ENCODE peak calls at places on chromosomes 13 and 19, in eight cellular contexts. A is pancreas; W is lower lobe of right lung; P is PC-3; J is endodermal cell; K is OCI-LY7; Y is H9; C is CD8-positive, alpha-beta T cell. S is an unnamed sample.

GRCh38 chr13:41268764-41269163 is 5.4 kb upstream of the MTRF1 start:
- DNase-seq in A (no peak), W (no peak), P (peak), J (no peak), K (peak), Y (no peak), C (no peak), S (peak)

GRCh38 chr19:39408392-39409206 is 2.0 kb downstream of the ZFP36 start:
- DNase-seq in A (no peak), W (no peak), P (peak), J (peak), K (no peak), Y (no peak), C (no peak), S (peak)

GRCh38 chr19:18171605-18172327 is 1.8 kb upstream of the IFI30 start:
- DNase-seq in A (no peak), W (peak), P (no peak), J (no peak), K (no peak), Y (no peak), C (no peak), S (no peak)

GRCh38 chr13:112247471-112248405 is 128.4 kb upstream of the SPACA7 start:
- DNase-seq in A (peak), W (no peak), P (no peak), J (peak), K (no peak), Y (no peak), C (no peak), S (no peak)

GRCh38 chr19:48907671-48908070 is 7.6 kb downstream of the NUCB1 start:
- DNase-seq in A (no peak), W (peak), P (no peak), J (no peak), K (no peak), Y (no peak), C (no peak), S (no peak)

GRCh38 chr13:48615017-48615416 is 38.7 kb upstream of the CYSLTR2 start:
- DNase-seq in A (no peak), W (no peak), P (no peak), J (no peak), K (no peak), Y (no peak), C (no peak), S (peak)

GRCh38 chr13:33125821-33126570 is 109.8 kb downstream of the KL start:
- DNase-seq in A (no peak), W (no peak), P (peak), J (peak), K (no peak), Y (peak), C (no peak), S (peak)

GRCh38 chr19:6288737-6289136 is 9.0 kb upstream of the MLLT1 start:
- DNase-seq in A (no peak), W (no peak), P (no peak), J (no peak), K (no peak), Y (no peak), C (no peak), S (no peak)

GRCh38 chr13:44399045-44399444 is 25.4 kb downstream of the SERP2 start:
- DNase-seq in A (no peak), W (no peak), P (no peak), J (no peak), K (no peak), Y (no peak), C (no peak), S (no peak)

GRCh38 chr19:55495646-55496349 is 7.6 kb downstream of the SSC5D start:
- DNase-seq in A (no peak), W (peak), P (peak), J (peak), K (no peak), Y (peak), C (no peak), S (no peak)

GRCh38 chr19:48394331-48395169 is 1.1 kb downstream of the GRIN2D start:
- DNase-seq in A (peak), W (no peak), P (no peak), J (no peak), K (no peak), Y (peak), C (no peak), S (no peak)

GRCh38 chr13:19575230-19575629 is 13.9 kb upstream of the TPTE2 start:
- DNase-seq in A (no peak), W (no peak), P (no peak), J (no peak), K (no peak), Y (no peak), C (no peak), S (no peak)

GRCh38 chr19:12828494-12828893 is 5.9 kb downstream of the RTBDN start:
- DNase-seq in A (no peak), W (no peak), P (peak), J (peak), K (peak), Y (peak), C (no peak), S (no peak)

GRCh38 chr13:44583126-44583525 is 7.0 kb upstream of the TSC22D1 start:
- DNase-seq in A (no peak), W (no peak), P (no peak), J (no peak), K (no peak), Y (no peak), C (no peak), S (no peak)

GRCh38 chr19:29942404-29943261 is 594 bp downstream of the URI1 start:
- DNase-seq in A (peak), W (peak), P (peak), J (peak), K (peak), Y (peak), C (peak), S (peak)

GRCh38 chr13:72920097-72920496 is 138.2 kb downstream of the PIBF1 start:
- DNase-seq in A (no peak), W (no peak), P (no peak), J (no peak), K (no peak), Y (no peak), C (no peak), S (no peak)

GRCh38 chr13:36875431-36875830 is 44.6 kb downstream of the SMAD9 start:
- DNase-seq in A (no peak), W (no peak), P (no peak), J (no peak), K (no peak), Y (no peak), C (no peak), S (no peak)

GRCh38 chr13:71864094-71864980 is 2.7 kb downstream of the DACH1 start:
- DNase-seq in A (peak), W (peak), P (no peak), J (no peak), K (no peak), Y (peak), C (no peak), S (peak)
- H3K27ac ChIP-seq in A (peak), W (peak), P (no peak), J (peak), K (no peak), Y (no peak), C (no peak), S (no peak)

DNA sequence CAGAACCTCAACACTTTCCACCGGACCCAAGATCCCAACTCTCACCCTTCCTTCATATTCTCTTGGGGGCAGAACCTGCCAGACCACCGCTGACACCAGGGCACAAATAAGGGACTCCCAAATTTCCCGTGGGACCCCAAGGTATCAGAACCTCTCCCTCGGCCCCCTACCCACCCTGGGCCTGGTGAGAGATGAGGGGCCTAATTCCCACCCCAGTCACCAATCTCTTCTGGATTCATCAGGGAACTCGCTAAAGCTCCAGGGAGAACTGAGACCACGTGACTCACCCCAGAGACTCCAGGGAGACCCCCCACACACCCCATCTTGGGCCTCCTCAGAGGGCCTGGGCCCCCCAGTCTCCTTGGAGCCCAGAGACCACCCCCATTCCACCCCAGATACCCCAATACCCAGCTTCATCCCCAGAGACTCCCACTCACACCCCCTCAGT is 1.8 kb downstream of the LMNB2 start:
- DNase-seq in A (no peak), W (no peak), P (no peak), J (no peak), K (no peak), Y (no peak), C (no peak), S (no peak)
- H3K27ac ChIP-seq in A (no peak), W (no peak), P (no peak), J (no peak), K (peak), Y (no peak), C (no peak), S (no peak)

DNA sequence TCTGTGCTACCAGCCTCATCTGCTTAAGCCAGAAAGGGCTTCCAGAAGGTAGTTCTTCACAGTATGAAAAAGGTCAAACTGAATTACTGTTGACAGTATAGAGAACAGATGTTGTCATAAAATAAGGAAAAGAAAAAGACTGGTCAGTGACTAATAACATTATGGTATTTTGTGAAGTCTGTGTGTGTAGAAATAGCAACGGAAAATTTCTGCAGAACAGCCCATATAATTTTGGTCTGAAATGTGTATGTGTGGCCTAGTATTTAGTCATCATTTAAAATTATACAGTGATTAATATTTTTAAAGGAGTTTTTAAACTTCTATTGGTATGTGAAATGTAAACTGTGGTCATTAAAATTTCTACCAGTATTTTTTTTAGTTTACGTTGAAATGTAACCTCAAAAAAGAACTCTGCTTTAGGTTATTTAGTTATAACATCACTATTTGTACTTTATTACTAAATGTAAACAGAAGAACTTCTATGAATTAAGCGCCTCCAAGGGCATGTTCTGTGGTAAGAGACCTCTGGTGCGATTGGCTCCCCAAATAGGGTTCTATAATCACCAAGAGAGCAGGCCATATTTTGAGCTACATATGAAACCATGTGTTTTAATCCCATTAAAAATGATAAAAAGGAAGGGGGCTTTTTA is 3.3 kb upstream of the GPR183 start:
- DNase-seq in A (no peak), W (no peak), P (peak), J (no peak), K (no peak), Y (no peak), C (no peak), S (peak)
- H3K27ac ChIP-seq in A (no peak), W (no peak), P (peak), J (no peak), K (no peak), Y (no peak), C (no peak), S (no peak)

GRCh38 chr19:41325640-41325946 is 15.6 kb downstream of the CCDC97 start:
- DNase-seq in A (no peak), W (no peak), P (no peak), J (no peak), K (no peak), Y (no peak), C (no peak), S (no peak)
- H3K27ac ChIP-seq in A (peak), W (peak), P (peak), J (peak), K (peak), Y (no peak), C (no peak), S (peak)

GRCh38 chr13:26971990-26972888 is 199.4 kb downstream of the USP12 start:
- DNase-seq in A (peak), W (peak), P (peak), J (peak), K (peak), Y (peak), C (no peak), S (no peak)
- H3K27ac ChIP-seq in A (no peak), W (no peak), P (no peak), J (no peak), K (no peak), Y (no peak), C (no peak), S (no peak)

GRCh38 chr13:98285317-98285716 is 108.2 kb upstream of the RNF113B start:
- DNase-seq in A (no peak), W (no peak), P (no peak), J (no peak), K (no peak), Y (no peak), C (no peak), S (no peak)

GRCh38 chr13:98285852-98286594 is 109.0 kb upstream of the RNF113B start:
- DNase-seq in A (no peak), W (no peak), P (no peak), J (no peak), K (no peak), Y (no peak), C (no peak), S (no peak)

GRCh38 chr13:98280176-98280510 is 103.1 kb upstream of the RNF113B start:
- DNase-seq in A (no peak), W (no peak), P (no peak), J (no peak), K (no peak), Y (no peak), C (no peak), S (no peak)

GRCh38 chr13:98286814-98287213 is 109.7 kb upstream of the RNF113B start:
- DNase-seq in A (no peak), W (no peak), P (no peak), J (no peak), K (no peak), Y (no peak), C (no peak), S (no peak)

GRCh38 chr13:98284677-98285076 is 107.6 kb upstream of the RNF113B start:
- DNase-seq in A (no peak), W (no peak), P (no peak), J (no peak), K (no peak), Y (no peak), C (no peak), S (no peak)
- H3K27ac ChIP-seq in A (no peak), W (no peak), P (no peak), J (peak), K (no peak), Y (no peak), C (no peak), S (no peak)

GRCh38 chr13:50693755-50694154 is 149.7 kb downstream of the DLEU7 start:
- DNase-seq in A (no peak), W (no peak), P (no peak), J (no peak), K (no peak), Y (no peak), C (no peak), S (no peak)
- H3K27ac ChIP-seq in A (no peak), W (peak), P (no peak), J (peak), K (no peak), Y (no peak), C (no peak), S (no peak)

GRCh38 chr19:51141181-51141580 is 920 bp upstream of the SIGLEC7 start:
- DNase-seq in A (no peak), W (no peak), P (no peak), J (peak), K (no peak), Y (no peak), C (no peak), S (no peak)

GRCh38 chr19:51138549-51138979 is 3.5 kb upstream of the SIGLEC7 start:
- DNase-seq in A (no peak), W (peak), P (no peak), J (peak), K (no peak), Y (no peak), C (no peak), S (no peak)

GRCh38 chr19:51140441-51140840 is 1.7 kb upstream of the SIGLEC7 start:
- DNase-seq in A (no peak), W (no peak), P (no peak), J (peak), K (no peak), Y (peak), C (no peak), S (no peak)

GRCh38 chr19:51137812-51138425 is 4.2 kb upstream of the SIGLEC7 start:
- DNase-seq in A (no peak), W (no peak), P (no peak), J (peak), K (no peak), Y (no peak), C (no peak), S (no peak)

DNA sequence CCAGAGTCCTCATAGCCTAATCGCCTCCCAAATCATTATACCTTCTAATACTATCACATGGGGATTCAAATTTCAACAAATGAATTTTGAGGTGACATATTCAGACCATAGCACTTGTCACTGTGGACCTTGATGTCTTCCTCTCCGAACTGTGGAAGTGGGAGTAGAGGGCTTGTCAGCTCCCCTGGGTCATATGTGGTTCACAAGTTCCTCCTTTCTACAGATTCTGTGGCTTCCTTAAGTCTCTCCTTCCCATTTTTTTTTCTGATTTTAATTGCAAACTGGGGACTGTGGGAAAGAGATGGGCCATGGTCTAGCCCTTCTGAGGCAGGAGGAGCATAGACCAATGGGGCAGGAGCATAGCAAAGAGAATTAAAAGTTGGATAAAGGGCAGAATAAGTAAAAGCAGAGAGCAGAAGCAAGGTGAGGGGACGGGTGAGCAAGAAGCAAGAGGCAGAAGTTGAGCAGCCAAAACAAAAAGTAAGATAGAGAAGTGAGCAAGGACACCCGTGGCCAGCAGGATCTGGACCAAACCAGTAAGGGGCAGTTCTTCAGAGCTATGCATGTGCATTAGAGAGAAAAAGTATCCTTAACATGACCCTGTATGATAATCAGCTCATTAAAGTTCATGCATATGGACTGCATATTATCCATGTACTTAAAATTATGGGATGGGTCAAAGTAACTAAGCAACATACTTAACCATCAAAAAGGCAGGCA is 2.6 kb upstream of the SIGLEC7 start:
- DNase-seq in A (no peak), W (no peak), P (no peak), J (peak), K (no peak), Y (no peak), C (no peak), S (no peak)
- H3K27ac ChIP-seq in A (no peak), W (peak), P (no peak), J (no peak), K (no peak), Y (no peak), C (no peak), S (no peak)

DNA sequence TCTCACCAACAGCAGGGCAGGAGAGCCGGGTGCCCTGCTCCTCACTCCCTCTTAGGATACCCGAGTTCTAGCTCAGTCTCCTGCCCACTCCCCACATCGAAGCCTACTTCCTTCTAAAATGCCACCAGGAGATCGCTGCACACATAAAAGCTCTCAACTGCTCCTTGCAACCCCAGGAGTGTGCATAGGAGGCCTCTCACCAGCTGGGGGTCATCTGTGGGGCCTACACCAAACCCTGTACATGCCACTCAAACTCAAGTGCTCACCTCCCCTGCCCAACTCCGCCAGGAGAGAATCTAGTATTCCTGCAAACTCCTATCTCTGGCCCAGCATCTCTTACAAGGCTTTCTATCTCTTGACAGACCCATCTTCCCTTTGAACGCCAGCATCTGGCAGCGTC is 2.8 kb downstream of the SGTA start:
- DNase-seq in A (no peak), W (no peak), P (no peak), J (no peak), K (no peak), Y (no peak), C (no peak), S (no peak)
- H3K27ac ChIP-seq in A (no peak), W (no peak), P (no peak), J (no peak), K (no peak), Y (no peak), C (no peak), S (no peak)

GRCh38 chr19:43078311-43078710 is 4.2 kb downstream of the PSG2 start:
- DNase-seq in A (no peak), W (no peak), P (peak), J (no peak), K (no peak), Y (no peak), C (no peak), S (no peak)
- H3K27ac ChIP-seq in A (no peak), W (no peak), P (peak), J (no peak), K (no peak), Y (no peak), C (no peak), S (no peak)